ENCODE peak calls at places on chromosomes 6 and 20, in five cellular contexts. F, G, H, M and B are unnamed samples.

GRCh38 chr6:153595903-153596302 is 443.1 kb upstream of the OPRM1 start:
- DNase-seq in G (no peak), H (no peak), M (no peak), F (no peak), B (peak)

GRCh38 chr20:54995021-54995420 is 519.6 kb downstream of the DOK5 start:
- DNase-seq in M (no peak), G (no peak), H (no peak), F (no peak), B (no peak)

GRCh38 chr6:391559-392440 is at the start of gene IRF4:
- DNase-seq in H (no peak), M (peak), F (peak), G (no peak), B (no peak)

GRCh38 chr6:31617010-31617409 is 2.0 kb downstream of the AIF1 start:
- DNase-seq in H (no peak), M (no peak), G (no peak), F (no peak), B (no peak)

GRCh38 chr20:57513199-57513598 is 11.7 kb downstream of the CTCFL start:
- DNase-seq in M (no peak), H (peak), G (no peak), F (no peak), B (peak)

GRCh38 chr20:63738687-63739128 is 868 bp upstream of the SLC2A4RG start:
- DNase-seq in G (no peak), H (peak), F (peak), M (peak), B (no peak)

GRCh38 chr6:89146748-89147715 is 1.2 kb downstream of the PM20D2 start:
- DNase-seq in H (peak), M (no peak), G (peak), F (no peak), B (peak)

GRCh38 chr6:102064142-102064541 is 670.6 kb downstream of the GRIK2 start:
- DNase-seq in H (no peak), M (no peak), F (no peak), G (no peak), B (no peak)

GRCh38 chr20:48615871-48616270 is 211.9 kb downstream of the PREX1 start:
- DNase-seq in H (no peak), M (no peak), G (no peak), F (no peak), B (no peak)

GRCh38 chr6:19311786-19312185 is 525.4 kb upstream of the ID4 start:
- DNase-seq in H (peak), G (no peak), M (no peak), F (no peak), B (no peak)

GRCh38 chr20:49990310-49990720 is 7.5 kb downstream of the SNAI1 start:
- DNase-seq in F (no peak), M (no peak), G (no peak), H (no peak), B (peak)

GRCh38 chr6:99282479-99283062 is 66.9 kb downstream of the FAXC start:
- DNase-seq in M (no peak), H (peak), F (no peak), G (peak), B (peak)

GRCh38 chr6:148868314-148868713 is 121.5 kb downstream of the UST start:
- DNase-seq in H (peak), G (no peak), F (no peak), M (no peak), B (peak)

GRCh38 chr20:40442181-40442963 is 246.7 kb downstream of the MAFB start:
- DNase-seq in F (no peak), G (no peak), H (peak), M (no peak), B (peak)

GRCh38 chr20:36277546-36277945 is 28.6 kb upstream of the DLGAP4 start:
- DNase-seq in M (no peak), F (no peak), H (no peak), G (no peak), B (no peak)

GRCh38 chr20:1898496-1899168 is 3.4 kb downstream of the SIRPA start:
- DNase-seq in F (no peak), G (no peak), M (no peak), H (no peak), B (no peak)

GRCh38 chr20:39117486-39117885 is 155.3 kb downstream of the DHX35 start:
- DNase-seq in H (peak), G (peak), F (no peak), M (no peak), B (peak)

GRCh38 chr6:125182237-125183018 is 28.9 kb downstream of the TPD52L1 start:
- DNase-seq in G (no peak), F (no peak), M (no peak), H (no peak), B (no peak)

GRCh38 chr20:25309395-25310267 is 61.7 kb downstream of the PYGB start:
- DNase-seq in H (peak), M (no peak), G (peak), F (peak), B (peak)

GRCh38 chr6:2841264-2842138 is at the start of gene SERPINB1:
- DNase-seq in H (peak), G (peak), M (peak), F (peak), B (peak)

GRCh38 chr6:35386989-35387388 is 44.6 kb downstream of the PPARD start:
- DNase-seq in H (no peak), M (no peak), G (no peak), F (no peak), B (no peak)

GRCh38 chr20:37218431-37218830 is 39.1 kb upstream of the MROH8 start:
- DNase-seq in M (no peak), H (no peak), F (no peak), G (no peak), B (no peak)

GRCh38 chr6:138455746-138456392 is 43.4 kb downstream of the NHSL1 start:
- DNase-seq in M (no peak), H (peak), G (peak), F (no peak), B (peak)

GRCh38 chr6:74752303-74752702 is 453.6 kb downstream of the COL12A1 start:
- DNase-seq in M (no peak), G (no peak), H (no peak), F (no peak), B (peak)
- TF ChIP-seq CTCF in M (no peak), G (no peak), H (no peak), F (peak), B (no peak)

GRCh38 chr20:10541668-10542411 is 106.7 kb downstream of the SLX4IP start:
- DNase-seq in H (no peak), F (no peak), G (peak), M (no peak), B (no peak)
- H3K4me3 ChIP-seq in H (no peak), F (no peak), G (no peak), M (no peak), B (no peak)

GRCh38 chr6:55320691-55321086 is 6.6 kb upstream of the GFRAL start:
- DNase-seq in G (no peak), F (no peak), H (no peak), M (no peak), B (no peak)
- TF ChIP-seq CTCF in G (no peak), F (no peak), H (no peak), M (no peak), B (no peak)

GRCh38 chr6:118584906-118585305 is 36.8 kb downstream of the PLN start:
- DNase-seq in G (no peak), F (no peak), M (no peak), H (no peak), B (no peak)
- H3K4me3 ChIP-seq in G (no peak), F (no peak), M (no peak), H (no peak), B (no peak)

DNA sequence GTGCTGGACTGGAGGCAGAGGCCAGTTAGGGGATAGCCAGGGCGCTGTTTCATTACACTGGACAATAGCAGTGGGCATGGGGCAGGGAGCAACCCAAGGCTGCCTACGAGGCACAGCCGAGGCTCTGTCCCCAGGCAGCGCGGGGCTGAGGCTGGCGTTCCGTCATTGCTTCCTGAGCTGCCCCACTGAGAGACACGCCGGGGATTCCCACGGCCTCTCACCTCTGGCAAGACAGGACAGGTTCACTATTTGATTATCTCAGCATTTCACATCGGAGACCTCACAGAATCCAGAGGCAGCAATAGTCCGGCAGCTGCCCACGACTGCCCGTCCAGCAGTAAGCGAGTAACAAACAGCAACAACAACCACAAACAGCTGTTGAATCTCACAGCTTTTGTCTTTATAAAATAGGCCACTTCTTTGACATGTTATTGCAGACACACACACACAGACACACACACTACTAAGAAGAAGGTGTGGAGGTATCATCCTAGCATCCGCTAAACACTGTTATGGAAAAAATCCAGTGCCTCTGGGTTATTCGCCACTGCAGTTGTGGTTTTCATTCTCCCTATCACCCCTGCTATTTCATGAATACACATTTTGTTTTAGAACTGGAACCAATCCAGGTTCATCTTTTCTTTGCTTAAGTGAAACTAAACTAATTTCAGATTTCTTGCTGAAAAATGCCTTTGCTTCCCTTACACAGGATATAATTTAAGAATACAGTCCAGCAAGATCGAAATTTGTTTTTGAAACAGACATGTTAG is 19.5 kb downstream of the KIF25 start:
- DNase-seq in G (no peak), F (no peak), M (no peak), H (peak), B (no peak)
- TF ChIP-seq CTCF in G (no peak), F (no peak), M (no peak), H (no peak), B (no peak)